ENCODE peak calls at places on chromosomes 3 and 15, in five cellular contexts. C, Y, R, S and V are unnamed samples.

GRCh38 chr3:34180532-34180931 is 382.1 kb downstream of the PDCD6IP start:
- DNase-seq in C (no peak), Y (no peak), R (no peak), S (no peak), V (no peak)

GRCh38 chr3:149342413-149343340 is 9.2 kb upstream of the TM4SF18 start:
- DNase-seq in C (no peak), Y (no peak), R (no peak), S (no peak), V (no peak)

GRCh38 chr3:161284989-161285388 is 63.9 kb downstream of the NMD3 start:
- DNase-seq in C (no peak), Y (no peak), R (no peak), S (no peak), V (no peak)

GRCh38 chr15:42385980-42386695 is 26.8 kb downstream of the CAPN3 start:
- DNase-seq in C (no peak), Y (no peak), R (no peak), S (no peak), V (no peak)

GRCh38 chr3:37251993-37252392 is 77.6 kb upstream of the LRRFIP2 start:
- DNase-seq in C (no peak), Y (no peak), R (no peak), S (no peak), V (no peak)

GRCh38 chr3:139538733-139539132 is 809 bp downstream of the RBP1 start:
- DNase-seq in C (no peak), Y (no peak), R (no peak), S (no peak), V (no peak)

GRCh38 chr3:17157713-17158112 is 273.0 kb downstream of the PLCL2 start:
- DNase-seq in C (no peak), Y (no peak), R (no peak), S (no peak), V (no peak)

GRCh38 chr3:193805448-193805847 is 212.4 kb downstream of the OPA1 start:
- DNase-seq in C (no peak), Y (peak; percentile 28), R (no peak), S (no peak), V (no peak)

GRCh38 chr15:100330629-100331215 is 11.1 kb downstream of the ADAMTS17 start:
- DNase-seq in C (no peak), Y (no peak), R (no peak), S (no peak), V (no peak)

GRCh38 chr3:159170436-159171003 is 368.7 kb downstream of the MFSD1 start:
- DNase-seq in C (no peak), Y (no peak), R (no peak), S (no peak), V (no peak)

GRCh38 chr3:28252016-28252415 is 10.6 kb downstream of the CMC1 start:
- DNase-seq in C (no peak), Y (no peak), R (no peak), S (no peak), V (no peak)

GRCh38 chr3:45679805-45680204 is 9.4 kb upstream of the SACM1L start:
- DNase-seq in C (no peak), Y (no peak), R (no peak), S (no peak), V (no peak)

GRCh38 chr15:76636059-76636458 is 269.1 kb downstream of the SCAPER start:
- DNase-seq in C (no peak), Y (no peak), R (no peak), S (no peak), V (no peak)

GRCh38 chr3:13879102-13879945 is 547 bp downstream of the WNT7A start:
- DNase-seq in C (no peak), Y (no peak), R (peak; percentile 41), S (no peak), V (no peak)

GRCh38 chr3:152419748-152420147 is 151.0 kb downstream of the MBNL1 start:
- DNase-seq in C (no peak), Y (no peak), R (no peak), S (no peak), V (no peak)

GRCh38 chr3:111751961-111752360 is 107.1 kb upstream of the PHLDB2 start:
- DNase-seq in C (no peak), Y (no peak), R (no peak), S (no peak), V (no peak)

GRCh38 chr3:79729096-79729495 is 38.7 kb downstream of the ROBO1 start:
- DNase-seq in C (no peak), Y (peak; percentile 14), R (no peak), S (no peak), V (no peak)

GRCh38 chr15:89448825-89449224 is 47.6 kb downstream of the RHCG start:
- DNase-seq in C (no peak), Y (no peak), R (no peak), S (no peak), V (no peak)

GRCh38 chr3:43369404-43370345 is 83.3 kb downstream of the SNRK start:
- DNase-seq in C (no peak), Y (no peak), R (no peak), S (no peak), V (no peak)

GRCh38 chr3:187130346-187131066 is 8.8 kb downstream of the RPL39L start:
- DNase-seq in C (no peak), Y (no peak), R (no peak), S (no peak), V (no peak)

GRCh38 chr3:38164136-38164965 is 986 bp upstream of the OXSR1 start:
- DNase-seq in C (no peak), Y (no peak), R (no peak), S (no peak), V (no peak)

GRCh38 chr3:72008226-72008996 is 223.5 kb upstream of the PROK2 start:
- DNase-seq in C (no peak), Y (no peak), R (no peak), S (peak; percentile 55), V (no peak)

GRCh38 chr3:194689493-194689901 is 3.8 kb downstream of the FAM43A start:
- DNase-seq in C (no peak), Y (peak; percentile 11), R (no peak), S (no peak), V (no peak)

GRCh38 chr15:57541805-57542504 is 49.7 kb upstream of the MYZAP start:
- DNase-seq in C (no peak), Y (peak; percentile 89), R (peak; percentile 80), S (peak; percentile 64), V (peak; percentile 45)

GRCh38 chr3:27616031-27616430 is 106.1 kb downstream of the EOMES start:
- DNase-seq in C (no peak), Y (no peak), R (no peak), S (no peak), V (no peak)

GRCh38 chr15:81040757-81041156 is 40.0 kb downstream of the TLNRD1 start:
- DNase-seq in C (no peak), Y (no peak), R (no peak), S (no peak), V (no peak)

GRCh38 chr3:151852074-151852811 is 21.2 kb upstream of the SUCNR1 start:
- DNase-seq in C (no peak), Y (no peak), R (no peak), S (no peak), V (no peak)

GRCh38 chr3:188712257-188712924 is 459.4 kb upstream of the TPRG1 start:
- DNase-seq in C (no peak), Y (peak; percentile 5), R (peak; percentile 10), S (no peak), V (no peak)

GRCh38 chr3:101625879-101626278 is 51.1 kb downstream of the ZBTB11 start:
- DNase-seq in C (no peak), Y (no peak), R (no peak), S (no peak), V (no peak)

GRCh38 chr3:102510663-102511062 is 75.8 kb downstream of the ZPLD1 start:
- DNase-seq in C (no peak), Y (no peak), R (no peak), S (no peak), V (no peak)

GRCh38 chr15:100705841-100706240 is 103.5 kb downstream of the ASB7 start:
- DNase-seq in C (no peak), Y (no peak), R (no peak), S (no peak), V (no peak)

GRCh38 chr3:99023590-99024192 is 122.2 kb upstream of the DCBLD2 start:
- DNase-seq in C (no peak), Y (peak; percentile 25), R (peak; percentile 14), S (no peak), V (no peak)

GRCh38 chr15:82081904-82082810 is 36.3 kb upstream of the MEX3B start:
- DNase-seq in C (no peak), Y (no peak), R (no peak), S (no peak), V (no peak)
- H3K4me3 ChIP-seq in C (no peak overlapping the region), Y (no peak overlapping the region), R (no peak overlapping the region), S (no peak overlapping the region), V (no peak overlapping the region)

GRCh38 chr3:155958676-155959075 is 88.2 kb downstream of the GMPS start:
- DNase-seq in C (no peak), Y (no peak), R (no peak), S (no peak), V (no peak)
- H3K4me1 ChIP-seq in C (no peaks in the 10 kb centered on the region), Y (no peaks in the 10 kb centered on the region), R (no peaks in the 10 kb centered on the region), S (no peaks in the 10 kb centered on the region), V (no peaks in the 10 kb centered on the region)

DNA sequence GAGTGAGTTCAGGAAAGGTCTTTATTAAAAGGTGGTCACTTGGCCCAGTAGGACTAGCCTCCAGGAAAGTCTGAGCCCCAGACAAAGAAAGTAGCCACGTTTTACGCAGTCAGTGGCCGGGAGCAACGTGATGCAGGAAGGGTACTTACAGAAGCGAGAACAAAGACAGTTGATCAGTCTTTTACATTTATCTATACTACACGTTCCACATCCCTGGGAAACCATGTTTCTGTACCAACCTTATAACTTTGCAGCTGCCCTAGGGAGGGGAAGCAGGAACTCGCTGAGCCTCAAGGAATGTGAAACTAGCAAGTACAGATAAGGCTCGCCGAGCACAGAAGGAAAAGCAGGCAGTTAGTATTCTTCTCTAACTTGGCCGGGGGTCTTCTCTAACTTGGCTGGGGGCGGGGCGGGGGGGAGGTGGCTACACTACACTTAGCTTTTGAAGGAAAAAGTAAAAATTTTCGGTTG is 3.4 kb upstream of the KNL1 start:
- DNase-seq in C (no peak), Y (no peak), R (no peak), S (no peak), V (no peak)
- H3K4me3 ChIP-seq in C (peak overlapping the region; percentile 2), Y (no peak overlapping the region), R (peak overlapping the region; percentile 37), S (no peak overlapping the region), V (no peak overlapping the region)

DNA sequence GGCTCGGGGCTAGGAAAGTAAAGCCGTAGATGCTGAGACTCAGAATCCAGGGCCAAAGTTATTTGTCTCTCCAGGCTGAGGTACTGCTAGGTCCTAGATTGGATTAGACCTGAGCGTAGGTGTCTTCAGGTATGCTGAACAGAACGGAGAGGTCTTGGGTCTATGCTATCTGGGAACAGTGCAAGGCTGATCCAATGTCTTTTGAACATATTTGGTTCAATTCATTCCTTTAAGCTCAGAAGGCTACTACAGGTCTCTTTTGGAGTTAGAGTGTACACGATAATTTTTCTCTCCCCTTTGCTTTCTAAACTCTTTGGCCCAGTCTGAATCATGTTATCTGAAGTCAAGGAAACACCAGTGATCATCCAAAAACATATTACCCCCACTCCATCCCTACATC is 137.5 kb upstream of the TBL1XR1 start:
- DNase-seq in C (no peak), Y (no peak), R (no peak), S (no peak), V (no peak)
- H3K4me1 ChIP-seq in C (peaks cover 39% of the 10 kb centered on the region), Y (peaks cover 48% of the 10 kb centered on the region), R (peaks cover 23% of the 10 kb centered on the region), S (peaks cover 45% of the 10 kb centered on the region), V (no peaks in the 10 kb centered on the region)

DNA sequence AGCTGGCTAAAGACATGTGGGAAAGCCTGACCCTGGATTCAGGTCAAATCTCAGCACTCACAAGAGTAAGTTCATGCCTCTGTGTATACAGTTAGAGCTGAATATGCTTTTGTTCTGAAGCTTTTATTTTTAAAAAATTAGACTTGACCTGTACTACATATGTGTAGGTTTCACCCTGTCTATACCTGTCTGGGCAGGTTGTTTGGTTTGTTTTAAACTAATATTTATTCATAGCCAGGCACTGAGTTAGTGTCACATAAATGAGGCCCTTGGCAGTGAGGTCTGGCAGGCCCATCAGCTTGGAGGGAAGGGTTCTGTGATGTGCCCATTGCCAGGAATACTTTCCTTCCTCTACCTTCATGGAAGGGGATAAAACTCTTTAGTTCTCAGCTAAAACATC is 1.9 kb downstream of the DNAJA4 start:
- DNase-seq in C (no peak), Y (no peak), R (no peak), S (no peak), V (no peak)
- H3K4me3 ChIP-seq in C (no peak overlapping the region), Y (no peak overlapping the region), R (no peak overlapping the region), S (no peak overlapping the region), V (no peak overlapping the region)